ENCODE peak calls at places on chromosome 6, in five cellular contexts. P is lung, C is left ventricle myocardium inferior, T is GM23338, H is right lobe of liver. Q is an unnamed sample.

GRCh38 chr6:39777218-39777617 is 15.0 kb upstream of the DAAM2 start:
- DNase-seq in P (no peak), C (no peak), T (peak), H (no peak), Q (no peak)

GRCh38 chr6:84466521-84466920 is 239.1 kb upstream of the CEP162 start:
- DNase-seq in P (no peak), C (no peak), T (peak), H (no peak), Q (no peak)

GRCh38 chr6:32501016-32501415 is 29.1 kb downstream of the HLA-DRB5 start:
- DNase-seq in P (no peak), C (no peak), T (no peak), H (no peak), Q (no peak)

GRCh38 chr6:28710466-28711191 is 184.9 kb downstream of the GPX5 start:
- DNase-seq in P (no peak), C (no peak), T (peak), H (no peak), Q (no peak)

GRCh38 chr6:130223508-130223907 is 757 bp upstream of the SAMD3 start:
- DNase-seq in P (no peak), C (no peak), T (peak), H (no peak), Q (no peak)

GRCh38 chr6:8446391-8446790 is 11.0 kb upstream of the SLC35B3 start:
- DNase-seq in P (no peak), C (no peak), T (no peak), H (no peak), Q (no peak)

GRCh38 chr6:56709650-56710049 is 67.0 kb upstream of the DST start:
- DNase-seq in P (no peak), C (no peak), T (peak), H (no peak), Q (no peak)

GRCh38 chr6:139242457-139243240 is 49.1 kb downstream of the TXLNB start:
- DNase-seq in P (no peak), C (no peak), T (no peak), H (no peak), Q (no peak)

GRCh38 chr6:79065232-79065631 is 12.8 kb downstream of the PHIP start:
- DNase-seq in P (no peak), C (no peak), T (no peak), H (no peak), Q (no peak)

GRCh38 chr6:106939208-106939607 is 35.3 kb downstream of the CD24 start:
- DNase-seq in P (no peak), C (no peak), T (no peak), H (no peak), Q (no peak)

GRCh38 chr6:167094820-167095637 is 27.9 kb upstream of the CCR6 start:
- DNase-seq in P (no peak), C (no peak), T (no peak), H (no peak), Q (no peak)

GRCh38 chr6:95095271-95095670 is 482.1 kb upstream of the MANEA start:
- DNase-seq in P (no peak), C (no peak), T (no peak), H (no peak), Q (no peak)

GRCh38 chr6:22247916-22248482 is 48.8 kb downstream of the PRL start:
- DNase-seq in P (no peak), C (no peak), T (no peak), H (no peak), Q (no peak)

GRCh38 chr6:144006731-144007454 is 1.2 kb downstream of the PLAGL1 start:
- DNase-seq in P (no peak), C (no peak), T (peak), H (no peak), Q (no peak)

GRCh38 chr6:122548281-122548680 is 61.9 kb upstream of the PKIB start:
- DNase-seq in P (no peak), C (no peak), T (no peak), H (no peak), Q (no peak)
- TF ChIP-seq CTCF in P (no peak), C (no peak), T (no peak), H (no peak), Q (no peak)

GRCh38 chr6:111553580-111553979 is 52.1 kb downstream of the TRAF3IP2 start:
- DNase-seq in P (no peak), C (no peak), T (no peak), H (no peak), Q (no peak)

GRCh38 chr6:111550953-111551352 is 54.7 kb downstream of the TRAF3IP2 start:
- DNase-seq in P (no peak), C (no peak), T (no peak), H (no peak), Q (no peak)

GRCh38 chr6:111552999-111553398 is 52.7 kb downstream of the TRAF3IP2 start:
- DNase-seq in P (no peak), C (no peak), T (no peak), H (no peak), Q (no peak)

GRCh38 chr6:111551521-111552231 is 54.0 kb downstream of the TRAF3IP2 start:
- DNase-seq in P (peak), C (no peak), T (no peak), H (peak), Q (no peak)

GRCh38 chr6:111552241-111552744 is 53.4 kb downstream of the TRAF3IP2 start:
- DNase-seq in P (peak), C (peak), T (peak), H (no peak), Q (peak)
- H3K27ac ChIP-seq in P (peak), C (peak), T (peak), H (no peak), Q (peak)

GRCh38 chr6:148760568-148761531 is 14.0 kb downstream of the UST start:
- DNase-seq in P (peak), C (peak), T (peak), H (no peak), Q (peak)
- TF ChIP-seq CTCF in P (no peak), C (no peak), T (no peak), H (no peak), Q (no peak)

GRCh38 chr6:87919416-87919815 is 128.2 kb upstream of the SPACA1 start:
- DNase-seq in P (no peak), C (no peak), T (no peak), H (no peak), Q (no peak)
- H3K27ac ChIP-seq in P (no peak), C (no peak), T (no peak), H (no peak), Q (no peak)

GRCh38 chr6:110621061-110621460 is 144.6 kb upstream of the SLC22A16 start:
- DNase-seq in P (no peak), C (no peak), T (no peak), H (no peak), Q (no peak)

GRCh38 chr6:110620065-110620464 is 143.7 kb upstream of the SLC22A16 start:
- DNase-seq in P (no peak), C (no peak), T (no peak), H (no peak), Q (no peak)

GRCh38 chr6:110619275-110619908 is 143.0 kb upstream of the SLC22A16 start:
- DNase-seq in P (no peak), C (no peak), T (no peak), H (no peak), Q (no peak)

GRCh38 chr6:110617057-110617456 is 140.6 kb upstream of the SLC22A16 start:
- DNase-seq in P (no peak), C (no peak), T (no peak), H (no peak), Q (no peak)

GRCh38 chr6:110618591-110619267 is 142.3 kb upstream of the SLC22A16 start:
- DNase-seq in P (no peak), C (no peak), T (peak), H (no peak), Q (no peak)
- TF ChIP-seq CTCF in P (no peak), C (peak), T (peak), H (peak), Q (no peak)

Q was measured in tibial artery.